ENCODE peak calls at places on chromosomes 3 and 15, in seven cellular contexts. G is IMR-90, O is A549, Y is tibial nerve, K is GM12891, Z is GM12892, E is HCT116. S is an unnamed sample.
A peak's percentile ranks its signal among the peaks of the same experiment; 100 is the strongest.

GRCh38 chr15:76204558-76204845 is 106.8 kb downstream of the ETFA start:
- DNase-seq in G (no peak), O (no peak), Y (no peak), K (no peak), Z (no peak), E (no peak), S (no peak)

GRCh38 chr15:68352401-68353062 is 75.0 kb downstream of the FEM1B start:
- DNase-seq in G (peak; percentile 98), O (peak; percentile 53), Y (no peak), K (no peak), Z (no peak), E (peak; percentile 35), S (peak; percentile 59)

GRCh38 chr3:128432898-128433629 is 33.6 kb downstream of the DNAJB8 start:
- DNase-seq in G (no peak), O (no peak), Y (no peak), K (no peak), Z (no peak), E (no peak), S (no peak)

GRCh38 chr15:62570405-62570783 is 405.3 kb upstream of the C2CD4B start:
- DNase-seq in G (no peak), O (no peak), Y (no peak), K (no peak), Z (no peak), E (no peak), S (no peak)

GRCh38 chr3:157125101-157125500 is 34.8 kb downstream of the CCNL1 start:
- DNase-seq in G (no peak), O (no peak), Y (no peak), K (no peak), Z (no peak), E (no peak), S (no peak)

GRCh38 chr3:108222813-108223307 is 636 bp upstream of the IFT57 start:
- DNase-seq in G (peak; percentile 18), O (no peak), Y (no peak), K (no peak), Z (no peak), E (no peak), S (no peak)

GRCh38 chr3:7618606-7619005 is 757.7 kb downstream of the GRM7 start:
- DNase-seq in G (no peak), O (no peak), Y (no peak), K (no peak), Z (no peak), E (no peak), S (no peak)

GRCh38 chr15:60580650-60581415 is 101.9 kb upstream of the ICE2 start:
- DNase-seq in G (no peak), O (no peak), Y (no peak), K (no peak), Z (no peak), E (no peak), S (no peak)

GRCh38 chr3:41338276-41338675 is 139.0 kb downstream of the CTNNB1 start:
- DNase-seq in G (peak; percentile 30), O (no peak), Y (no peak), K (no peak), Z (no peak), E (no peak), S (no peak)

GRCh38 chr3:120368172-120368571 is 19.0 kb upstream of the LRRC58 start:
- DNase-seq in G (no peak), O (no peak), Y (no peak), K (no peak), Z (no peak), E (no peak), S (no peak)

GRCh38 chr3:127809211-127809610 is 13.1 kb downstream of the MGLL start:
- DNase-seq in G (no peak), O (no peak), Y (no peak), K (no peak), Z (no peak), E (no peak), S (no peak)

GRCh38 chr3:108493862-108494261 is 16.5 kb downstream of the MYH15 start:
- DNase-seq in G (no peak), O (peak; percentile 18), Y (no peak), K (no peak), Z (no peak), E (peak; percentile 19), S (peak; percentile 19)

GRCh38 chr15:76682259-76682658 is 222.9 kb downstream of the SCAPER start:
- DNase-seq in G (no peak), O (no peak), Y (no peak), K (no peak), Z (no peak), E (no peak), S (no peak)

GRCh38 chr15:57680021-57680420 is 26.5 kb upstream of the POLR2M start:
- DNase-seq in G (peak; percentile 51), O (no peak), Y (no peak), K (no peak), Z (no peak), E (no peak), S (peak; percentile 38)

GRCh38 chr15:90482124-90483011 is 47.4 kb upstream of the CRTC3 start:
- DNase-seq in G (peak; percentile 66), O (peak; percentile 35), Y (peak; percentile 21), K (no peak), Z (no peak), E (peak; percentile 34), S (no peak)

DNA sequence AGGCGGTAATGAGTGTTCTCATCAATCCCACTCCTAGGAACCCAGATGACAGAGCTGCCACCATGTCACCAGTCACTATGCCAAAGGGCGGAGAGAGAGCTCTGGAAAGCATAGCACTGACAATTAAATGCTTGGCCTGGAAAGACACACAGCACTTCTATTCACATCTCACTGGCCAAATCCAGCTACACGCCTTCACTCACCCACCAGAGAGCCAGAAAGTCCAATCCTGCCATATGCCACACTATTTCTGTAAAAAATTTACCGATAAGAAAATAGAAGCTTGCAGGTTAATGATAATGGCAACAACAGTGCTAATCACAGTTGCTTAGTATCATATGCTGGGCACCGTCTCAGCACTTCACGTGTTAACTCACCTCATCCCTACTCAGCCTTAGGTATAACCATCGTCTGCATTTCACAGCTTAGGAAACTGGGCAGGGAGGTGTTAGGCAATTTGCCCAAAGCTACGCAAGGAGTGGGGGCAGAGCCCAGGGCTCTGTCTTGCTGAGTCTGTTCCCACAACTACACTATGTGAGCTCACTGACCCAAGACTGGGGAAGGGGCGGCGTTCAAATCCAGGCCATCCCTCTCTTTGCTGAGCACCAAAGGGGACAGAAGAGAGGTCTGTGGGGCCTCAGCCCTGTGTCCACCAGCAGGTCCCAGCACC is 16.5 kb downstream of the KLHL25 start:
- DNase-seq in G (no peak), O (no peak), Y (no peak), K (no peak), Z (no peak), E (no peak), S (no peak)
- TF ChIP-seq POLR2A in G (no peak), O (no peak), Y (no peak), K (no peak), Z (no peak), E (no peak), S (no peak)

GRCh38 chr3:16888785-16889607 is 4.2 kb downstream of the PLCL2 start:
- DNase-seq in G (no peak), O (no peak), Y (no peak), K (no peak), Z (no peak), E (no peak), S (no peak)

GRCh38 chr3:16887130-16887529 is 2.4 kb downstream of the PLCL2 start:
- DNase-seq in G (no peak), O (no peak), Y (no peak), K (no peak), Z (no peak), E (no peak), S (no peak)

GRCh38 chr3:16885948-16886683 is 1.4 kb downstream of the PLCL2 start:
- DNase-seq in G (no peak), O (no peak), Y (no peak), K (no peak), Z (no peak), E (no peak), S (no peak)

GRCh38 chr3:16885588-16885903 is 791 bp downstream of the PLCL2 start:
- DNase-seq in G (no peak), O (no peak), Y (no peak), K (no peak), Z (no peak), E (no peak), S (no peak)

GRCh38 chr3:16890605-16891333 is 6.0 kb downstream of the PLCL2 start:
- DNase-seq in G (peak; percentile 23), O (no peak), Y (no peak), K (no peak), Z (no peak), E (no peak), S (no peak)
- TF ChIP-seq POLR2A in G (no peak), O (no peak), Y (no peak), K (no peak), Z (no peak), E (no peak), S (no peak)

GRCh38 chr3:49422379-49423248 is at the start of gene AMT:
- DNase-seq in G (peak; percentile 30), O (no peak), Y (no peak), K (no peak), Z (no peak), E (no peak), S (no peak)
- TF ChIP-seq POLR2A in G (no peak), O (no peak), Y (no peak), K (no peak), Z (no peak), E (no peak), S (peak; percentile 4)

GRCh38 chr15:51075364-51075763 is 19.3 kb downstream of the TNFAIP8L3 start:
- DNase-seq in G (no peak), O (no peak), Y (no peak), K (no peak), Z (no peak), E (no peak), S (no peak)

GRCh38 chr15:51076142-51076897 is 18.4 kb downstream of the TNFAIP8L3 start:
- DNase-seq in G (no peak), O (no peak), Y (no peak), K (no peak), Z (no peak), E (no peak), S (no peak)

GRCh38 chr15:51076898-51077564 is 17.7 kb downstream of the TNFAIP8L3 start:
- DNase-seq in G (no peak), O (no peak), Y (peak; percentile 25), K (no peak), Z (no peak), E (no peak), S (no peak)

GRCh38 chr15:51079226-51079625 is 15.5 kb downstream of the TNFAIP8L3 start:
- DNase-seq in G (no peak), O (no peak), Y (no peak), K (no peak), Z (no peak), E (no peak), S (no peak)

GRCh38 chr15:51077565-51078153 is 17.0 kb downstream of the TNFAIP8L3 start:
- DNase-seq in G (no peak), O (no peak), Y (peak; percentile 62), K (peak; percentile 54), Z (no peak), E (no peak), S (no peak)
- TF ChIP-seq POLR2A in G (no peak), O (no peak), Y (peak; percentile 55), K (no peak), Z (peak; percentile 41), E (no peak), S (no peak)

S was measured in H54.